ENCODE peak calls at places on chromosome 19, in six cellular contexts. I, P, B, H, C and F are unnamed samples. For H3K4me1, the result is how much of the 10 kb centered on the place peaks cover.

GRCh38 chr19:16465239-16465638 is 6.5 kb downstream of the EPS15L1 start:
- DNase-seq in I (no peak), P (no peak), B (no peak), H (no peak), C (no peak), F (no peak)

GRCh38 chr19:40682431-40682964 is 8.0 kb downstream of the NUMBL start:
- DNase-seq in I (no peak), P (no peak), B (no peak), H (no peak), C (no peak), F (no peak)

GRCh38 chr19:40721936-40722661 is 5.2 kb downstream of the ITPKC start:
- DNase-seq in I (peak), P (no peak), B (no peak), H (peak), C (no peak), F (no peak)

GRCh38 chr19:13024126-13024957 is 29.1 kb downstream of the NFIX start:
- DNase-seq in I (peak), P (peak), B (no peak), H (peak), C (no peak), F (no peak)

GRCh38 chr19:55670280-55671053 is 4.6 kb upstream of the EPN1 start:
- DNase-seq in I (peak), P (no peak), B (no peak), H (no peak), C (no peak), F (peak)

GRCh38 chr19:10565028-10565566 is 713 bp downstream of the KRI1 start:
- DNase-seq in I (peak), P (peak), B (peak), H (peak), C (no peak), F (peak)

GRCh38 chr19:56348289-56348877 is 33.7 kb upstream of the ZSCAN5A start:
- DNase-seq in I (no peak), P (peak), B (no peak), H (peak), C (no peak), F (no peak)

GRCh38 chr19:41993612-41994483 is at the start of gene ATP1A3:
- DNase-seq in I (peak), P (peak), B (peak), H (peak), C (no peak), F (peak)

GRCh38 chr19:28130066-28130511 is 1082.9 kb downstream of the UQCRFS1 start:
- DNase-seq in I (no peak), P (peak), B (no peak), H (no peak), C (no peak), F (no peak)

GRCh38 chr19:40672038-40672437 is 18.4 kb downstream of the NUMBL start:
- DNase-seq in I (no peak), P (no peak), B (no peak), H (no peak), C (no peak), F (no peak)

GRCh38 chr19:34712606-34713261 is 21.3 kb upstream of the ZNF181 start:
- DNase-seq in I (peak), P (peak), B (peak), H (peak), C (peak), F (peak)

GRCh38 chr19:21233691-21234090 is 91.9 kb downstream of the ZNF431 start:
- DNase-seq in I (no peak), P (no peak), B (no peak), H (no peak), C (no peak), F (no peak)

GRCh38 chr19:21238670-21239069 is 90.5 kb downstream of the ZNF708 start:
- DNase-seq in I (no peak), P (no peak), B (no peak), H (no peak), C (no peak), F (no peak)
- H3K4me1 ChIP-seq in I (under half), P (under half), B (under half), H (under half), C (under half), F (under half)

DNA sequence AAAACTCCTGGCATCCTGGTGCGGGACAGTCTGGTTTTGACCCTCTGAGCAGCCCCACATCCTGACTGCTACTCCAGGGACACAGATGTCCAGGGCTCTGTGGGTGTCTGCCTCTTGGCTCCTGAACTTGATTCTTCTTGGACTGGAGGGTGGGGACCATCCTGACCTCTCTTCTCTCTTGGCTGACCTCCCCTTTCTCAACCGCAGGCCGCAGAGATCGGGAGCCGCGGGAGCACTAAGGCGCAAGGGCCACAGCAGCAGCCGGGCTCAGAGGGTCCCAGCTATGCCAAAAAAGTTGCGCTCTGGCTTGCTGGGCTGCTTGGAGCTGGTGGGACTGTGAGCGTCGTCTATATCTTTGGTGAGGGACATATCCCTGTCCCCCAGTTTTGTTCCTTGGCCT is 1.0 kb downstream of the TIMM50 start:
- DNase-seq in I (no peak), P (no peak), B (no peak), H (no peak), C (no peak), F (no peak)
- H2BK15ac ChIP-seq in I (no peak), P (no peak), B (no peak), H (no peak), C (no peak), F (peak)

DNA sequence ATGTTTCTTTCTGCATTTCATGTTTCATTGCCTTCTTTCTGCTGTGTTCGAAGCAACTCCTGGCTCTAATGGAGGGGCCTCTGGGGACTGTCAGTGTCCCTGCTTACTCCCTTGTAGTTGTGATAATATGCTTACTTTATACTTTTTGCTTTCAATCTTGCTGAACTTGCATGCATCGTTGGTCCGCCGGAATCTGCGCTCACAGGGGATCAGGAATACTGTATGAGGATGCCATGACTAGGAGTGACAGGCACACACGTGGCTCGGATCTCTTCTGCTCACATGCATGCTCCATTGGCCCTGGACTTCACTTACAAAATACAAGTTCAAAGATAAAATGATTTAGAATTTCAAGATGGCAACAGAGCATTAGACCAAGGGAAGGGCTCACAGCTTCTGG is 108.8 kb downstream of the SIPA1L3 start:
- DNase-seq in I (no peak), P (no peak), B (no peak), H (no peak), C (no peak), F (no peak)
- H3K4me1 ChIP-seq in I (under half), P (under half), B (under half), H (under half), C (under half), F (under half)

GRCh38 chr19:718251-719024 is 9.7 kb downstream of the PALM start:
- DNase-seq in I (no peak), P (no peak), B (no peak), H (no peak), C (no peak), F (no peak)

GRCh38 chr19:719636-720377 is 11.1 kb downstream of the PALM start:
- DNase-seq in I (no peak), P (no peak), B (no peak), H (no peak), C (no peak), F (no peak)

GRCh38 chr19:711224-711623 is 2.5 kb downstream of the PALM start:
- DNase-seq in I (no peak), P (peak), B (no peak), H (no peak), C (no peak), F (no peak)

GRCh38 chr19:719081-719512 is 10.4 kb downstream of the PALM start:
- DNase-seq in I (no peak), P (no peak), B (no peak), H (no peak), C (no peak), F (no peak)

GRCh38 chr19:715347-715746 is 6.6 kb downstream of the PALM start:
- DNase-seq in I (no peak), P (no peak), B (no peak), H (no peak), C (no peak), F (no peak)
- H2BK15ac ChIP-seq in I (no peak), P (no peak), B (no peak), H (no peak), C (no peak), F (no peak)

GRCh38 chr19:1410789-1411188 is 3.4 kb downstream of the DAZAP1 start:
- DNase-seq in I (no peak), P (no peak), B (no peak), H (no peak), C (no peak), F (no peak)
- H3K4me1 ChIP-seq in I (under half), P (under half), B (under half), H (half or more), C (under half), F (under half)

GRCh38 chr19:8373867-8374813 is 10.2 kb downstream of the ANGPTL4 start:
- DNase-seq in I (no peak), P (no peak), B (no peak), H (no peak), C (no peak), F (no peak)
- H2BK15ac ChIP-seq in I (no peak), P (no peak), B (peak), H (no peak), C (no peak), F (no peak)

GRCh38 chr19:46069841-46070341 is 29.1 kb upstream of the IGFL4 start:
- DNase-seq in I (peak), P (no peak), B (no peak), H (peak), C (no peak), F (no peak)

GRCh38 chr19:46073268-46073922 is 32.6 kb upstream of the IGFL4 start:
- DNase-seq in I (peak), P (no peak), B (no peak), H (no peak), C (no peak), F (no peak)

GRCh38 chr19:46065486-46065885 is 24.7 kb upstream of the IGFL4 start:
- DNase-seq in I (no peak), P (no peak), B (no peak), H (peak), C (no peak), F (no peak)

GRCh38 chr19:46068345-46069258 is 27.8 kb upstream of the IGFL4 start:
- DNase-seq in I (peak), P (no peak), B (no peak), H (peak), C (no peak), F (no peak)

DNA sequence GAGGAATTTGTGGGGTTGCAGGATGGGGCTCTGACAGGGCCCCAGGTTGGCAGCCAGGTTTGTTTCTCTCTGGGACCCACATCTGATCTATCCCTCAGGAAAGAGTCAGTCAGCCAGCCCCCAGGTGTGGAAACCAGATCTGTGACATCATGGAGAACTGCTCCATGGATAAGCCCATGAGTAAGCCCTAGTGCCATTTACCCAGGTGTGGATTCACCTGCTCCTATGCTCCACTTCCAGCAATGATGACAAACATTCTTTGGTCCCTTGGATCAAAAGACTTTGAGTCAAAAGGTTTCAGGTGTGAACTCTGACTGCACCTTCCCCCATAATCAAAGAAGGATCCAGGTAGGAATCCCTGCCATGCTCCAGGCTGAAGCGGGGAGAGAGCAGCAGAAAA is 26.9 kb upstream of the IGFL4 start:
- DNase-seq in I (no peak), P (no peak), B (no peak), H (no peak), C (no peak), F (no peak)
- H3K4me1 ChIP-seq in I (under half), P (under half), B (under half), H (under half), C (under half), F (under half)